ENCODE peak calls at places on chromosomes 11 and 22, in four cellular contexts. One of them, this sample, is unnamed.

GRCh38 chr11:96753997-96754396 is 364.2 kb downstream of the JRKL start:
- DNase-seq in IMR-90: no peak
- DNase-seq in H9: no peak
- DNase-seq in H1: no peak
- DNase-seq in this sample: no peak

GRCh38 chr22:40498454-40499186 is 128.2 kb downstream of the SGSM3 start:
- DNase-seq in IMR-90: peak; percentile 97
- DNase-seq in H9: no peak
- DNase-seq in H1: no peak
- DNase-seq in this sample: no peak

GRCh38 chr11:28123151-28123571 is 15.0 kb downstream of the METTL15 start:
- DNase-seq in IMR-90: peak; percentile 82
- DNase-seq in H9: no peak
- DNase-seq in H1: no peak
- DNase-seq in this sample: no peak

GRCh38 chr22:46738961-46739870 is 1.2 kb upstream of the CERK start:
- DNase-seq in IMR-90: peak; percentile 72
- DNase-seq in H9: peak; percentile 64
- DNase-seq in H1: peak; percentile 67
- DNase-seq in this sample: no peak

GRCh38 chr11:80096736-80097135 is 655.9 kb upstream of the TENM4 start:
- DNase-seq in IMR-90: peak; percentile 87
- DNase-seq in H9: no peak
- DNase-seq in H1: no peak
- DNase-seq in this sample: no peak

GRCh38 chr11:11011617-11012016 is 153.8 kb upstream of the ZBED5 start:
- DNase-seq in IMR-90: no peak
- DNase-seq in H9: no peak
- DNase-seq in H1: no peak
- DNase-seq in this sample: no peak

GRCh38 chr11:33723238-33723881 is 12.9 kb downstream of the CD59 start:
- DNase-seq in IMR-90: peak; percentile 96
- DNase-seq in H9: no peak
- DNase-seq in H1: no peak
- DNase-seq in this sample: no peak

GRCh38 chr11:119361056-119361787 is 14.7 kb upstream of the MFRP start:
- DNase-seq in IMR-90: peak; percentile 87
- DNase-seq in H9: peak; percentile 82
- DNase-seq in H1: no peak
- DNase-seq in this sample: peak; percentile 62

GRCh38 chr11:101128571-101129202 is 926 bp downstream of the PGR start:
- DNase-seq in IMR-90: no peak
- DNase-seq in H9: peak; percentile 43
- DNase-seq in H1: peak; percentile 76
- DNase-seq in this sample: peak; percentile 3

GRCh38 chr11:23041104-23041503 is 180.8 kb upstream of the CCDC179 start:
- DNase-seq in IMR-90: no peak
- DNase-seq in H9: no peak
- DNase-seq in H1: no peak
- DNase-seq in this sample: no peak

GRCh38 chr11:85685131-85685819 is 720 bp downstream of the CCDC89 start:
- DNase-seq in IMR-90: peak; percentile 68
- DNase-seq in H9: peak; percentile 32
- DNase-seq in H1: no peak
- DNase-seq in this sample: no peak

GRCh38 chr11:17762309-17762974 is 27.9 kb downstream of the KCNC1 start:
- DNase-seq in IMR-90: no peak
- DNase-seq in H9: no peak
- DNase-seq in H1: no peak
- DNase-seq in this sample: no peak

GRCh38 chr11:126195119-126195518 is 16.3 kb downstream of the RPUSD4 start:
- DNase-seq in IMR-90: no peak
- DNase-seq in H9: no peak
- DNase-seq in H1: no peak
- DNase-seq in this sample: no peak

GRCh38 chr11:7671347-7671746 is 2.0 kb downstream of the CYB5R2 start:
- DNase-seq in IMR-90: no peak
- DNase-seq in H9: no peak
- DNase-seq in H1: no peak
- DNase-seq in this sample: no peak

GRCh38 chr11:33701302-33701701 is 676 bp upstream of the C11orf91 start:
- DNase-seq in IMR-90: peak; percentile 51
- DNase-seq in H9: no peak
- DNase-seq in H1: no peak
- DNase-seq in this sample: no peak

GRCh38 chr22:31852691-31853370 is 91.5 kb upstream of the YWHAH start:
- DNase-seq in IMR-90: peak; percentile 21
- DNase-seq in H9: no peak
- DNase-seq in H1: no peak
- DNase-seq in this sample: no peak

GRCh38 chr11:111586305-111586915 is 15.8 kb upstream of the SIK2 start:
- DNase-seq in IMR-90: peak; percentile 66
- DNase-seq in H9: no peak
- DNase-seq in H1: no peak
- DNase-seq in this sample: no peak

GRCh38 chr22:41094036-41094435 is 1.6 kb downstream of the EP300 start:
- DNase-seq in IMR-90: peak; percentile 40
- DNase-seq in H9: no peak
- DNase-seq in H1: no peak
- DNase-seq in this sample: no peak

GRCh38 chr11:68583047-68583446 is 101.3 kb upstream of the GAL start:
- DNase-seq in IMR-90: peak; percentile 82
- DNase-seq in H9: no peak
- DNase-seq in H1: no peak
- DNase-seq in this sample: no peak

GRCh38 chr11:102138677-102139076 is 28.4 kb downstream of the YAP1 start:
- DNase-seq in IMR-90: peak; percentile 92
- DNase-seq in H9: no peak
- DNase-seq in H1: no peak
- DNase-seq in this sample: no peak

GRCh38 chr22:41687901-41688364 is 734 bp downstream of the SNU13 start:
- DNase-seq in IMR-90: peak; percentile 22
- DNase-seq in H9: no peak
- DNase-seq in H1: no peak
- DNase-seq in this sample: no peak

GRCh38 chr11:114284021-114284420 is 12.2 kb upstream of the NNMT start:
- DNase-seq in IMR-90: no peak
- DNase-seq in H9: no peak
- DNase-seq in H1: peak; percentile 26
- DNase-seq in this sample: no peak

GRCh38 chr11:125072210-125072960 is 9.3 kb downstream of the SLC37A2 start:
- DNase-seq in IMR-90: no peak
- DNase-seq in H9: no peak
- DNase-seq in H1: no peak
- DNase-seq in this sample: no peak

GRCh38 chr11:124402326-124402922 is 3.6 kb upstream of the OR8B3 start:
- DNase-seq in IMR-90: peak; percentile 86
- DNase-seq in H9: peak; percentile 64
- DNase-seq in H1: peak; percentile 64
- DNase-seq in this sample: peak; percentile 30

GRCh38 chr11:109435121-109435742 is 13.2 kb downstream of the C11orf87 start:
- DNase-seq in IMR-90: peak; percentile 62
- DNase-seq in H9: no peak
- DNase-seq in H1: no peak
- DNase-seq in this sample: no peak

GRCh38 chr22:28774378-28774777 is 1.9 kb downstream of the CCDC117 start:
- DNase-seq in IMR-90: no peak
- DNase-seq in H9: no peak
- DNase-seq in H1: no peak
- DNase-seq in this sample: no peak

GRCh38 chr11:120525285-120526085 is 13.9 kb downstream of the GRIK4 start:
- DNase-seq in IMR-90: no peak
- DNase-seq in H9: no peak
- DNase-seq in H1: no peak
- DNase-seq in this sample: no peak

GRCh38 chr11:33722579-33723234 is 13.5 kb downstream of the CD59 start:
- DNase-seq in IMR-90: peak; percentile 80
- DNase-seq in H9: no peak
- DNase-seq in H1: no peak
- DNase-seq in this sample: no peak

GRCh38 chr11:12673924-12674570 is at the start of gene TEAD1:
- DNase-seq in IMR-90: peak; percentile 95
- DNase-seq in H9: peak; percentile 95
- DNase-seq in H1: peak; percentile 100
- DNase-seq in this sample: peak; percentile 95
- H3K14ac ChIP-seq in IMR-90: peak within 1 kb of the TSS; percentile 99
- H3K14ac ChIP-seq in H9: peak within 1 kb of the TSS; percentile 94
- H3K14ac ChIP-seq in H1: no peak within 1 kb of the TSS
- H3K14ac ChIP-seq in this sample: peak within 1 kb of the TSS; percentile 49

DNA sequence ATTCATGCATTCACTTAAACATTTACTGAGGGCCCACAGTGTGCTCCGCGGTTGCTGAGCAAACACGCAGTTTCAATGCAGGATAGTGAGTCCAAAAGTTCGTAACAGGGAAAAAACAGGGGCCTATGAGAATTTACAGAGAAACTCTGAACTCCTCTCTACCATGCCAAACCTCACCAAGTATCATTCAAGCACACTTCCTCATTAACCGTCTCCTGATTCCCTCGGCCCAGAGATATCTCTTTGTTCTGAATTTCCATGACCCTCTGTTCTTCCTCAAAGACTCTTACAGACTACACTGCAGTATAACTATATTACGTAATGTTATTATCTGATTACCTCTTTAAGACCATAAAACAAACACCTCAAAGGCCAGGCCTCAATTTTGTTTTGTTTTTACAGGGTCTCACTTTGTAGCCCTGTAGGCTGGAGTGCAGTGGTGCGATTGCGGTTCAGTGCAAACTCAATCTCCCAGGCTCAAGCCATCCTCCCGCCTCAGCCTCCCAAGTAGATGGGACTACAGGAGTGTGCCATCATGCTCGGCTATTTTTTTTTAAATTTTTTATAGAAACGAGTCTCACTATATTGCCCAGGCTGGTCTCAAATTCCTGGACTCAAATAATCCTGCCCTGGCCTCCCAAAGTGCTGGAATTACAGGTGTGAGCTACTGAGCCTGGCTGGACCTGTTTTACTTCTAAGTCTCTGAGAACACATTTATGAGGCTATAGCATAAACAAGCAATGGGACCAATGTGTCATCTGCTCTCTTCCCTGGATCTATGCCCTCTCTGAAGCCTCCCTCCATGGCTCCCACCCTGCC is 3.6 kb downstream of the HPS4 start:
- DNase-seq in IMR-90: no peak
- DNase-seq in H9: no peak
- DNase-seq in H1: no peak
- DNase-seq in this sample: no peak
- H4K8ac ChIP-seq in IMR-90: no peak overlapping the region
- H4K8ac ChIP-seq in H9: no peak overlapping the region
- H4K8ac ChIP-seq in H1: no peak overlapping the region
- H4K8ac ChIP-seq in this sample: no peak overlapping the region

GRCh38 chr22:19622061-19622441 is 92.3 kb upstream of the SEPTIN5 start:
- DNase-seq in IMR-90: no peak
- DNase-seq in H9: no peak
- DNase-seq in H1: no peak
- DNase-seq in this sample: no peak

GRCh38 chr22:19619144-19620009 is 94.9 kb upstream of the SEPTIN5 start:
- DNase-seq in IMR-90: no peak
- DNase-seq in H9: no peak
- DNase-seq in H1: no peak
- DNase-seq in this sample: no peak

GRCh38 chr22:19621372-19622060 is 92.8 kb upstream of the SEPTIN5 start:
- DNase-seq in IMR-90: no peak
- DNase-seq in H9: no peak
- DNase-seq in H1: no peak
- DNase-seq in this sample: no peak

GRCh38 chr22:19625331-19626041 is 88.8 kb upstream of the SEPTIN5 start:
- DNase-seq in IMR-90: no peak
- DNase-seq in H9: no peak
- DNase-seq in H1: no peak
- DNase-seq in this sample: no peak

DNA sequence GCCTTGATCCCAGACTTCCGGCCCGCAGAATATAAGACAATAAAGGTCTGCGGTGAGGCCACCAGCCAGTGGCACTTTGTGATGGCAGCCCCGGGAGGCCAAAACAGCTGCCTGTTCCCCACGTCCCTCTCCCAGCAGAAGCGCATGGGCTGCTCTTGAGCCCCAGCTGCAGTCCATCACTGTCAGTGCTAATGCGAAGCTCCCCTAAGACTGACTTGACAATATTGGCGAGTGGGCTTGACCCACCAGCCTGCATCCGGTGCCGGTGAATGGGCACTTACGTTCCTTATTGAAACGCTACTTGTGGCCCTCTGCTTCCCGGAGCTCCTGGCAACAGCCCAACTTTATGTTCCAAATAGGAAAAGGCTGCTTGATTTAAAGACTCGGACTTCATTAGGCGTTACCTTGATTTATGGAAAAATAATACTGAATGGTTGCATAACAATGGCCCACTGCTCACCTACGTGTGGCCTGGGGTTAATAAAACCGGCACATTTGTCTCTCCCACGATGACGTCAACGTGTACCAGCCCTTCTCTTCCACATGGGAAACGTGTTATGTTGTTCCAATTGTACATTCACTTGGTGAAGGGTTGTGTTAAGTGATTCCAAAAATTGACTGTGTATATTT is 93.4 kb upstream of the SEPTIN5 start:
- DNase-seq in IMR-90: no peak
- DNase-seq in H9: no peak
- DNase-seq in H1: no peak
- DNase-seq in this sample: no peak
- H2AFZ ChIP-seq in IMR-90: no peak overlapping the region
- H2AFZ ChIP-seq in H9: no peak overlapping the region
- H2AFZ ChIP-seq in H1: no peak overlapping the region
- H2AFZ ChIP-seq in this sample: no peak overlapping the region

DNA sequence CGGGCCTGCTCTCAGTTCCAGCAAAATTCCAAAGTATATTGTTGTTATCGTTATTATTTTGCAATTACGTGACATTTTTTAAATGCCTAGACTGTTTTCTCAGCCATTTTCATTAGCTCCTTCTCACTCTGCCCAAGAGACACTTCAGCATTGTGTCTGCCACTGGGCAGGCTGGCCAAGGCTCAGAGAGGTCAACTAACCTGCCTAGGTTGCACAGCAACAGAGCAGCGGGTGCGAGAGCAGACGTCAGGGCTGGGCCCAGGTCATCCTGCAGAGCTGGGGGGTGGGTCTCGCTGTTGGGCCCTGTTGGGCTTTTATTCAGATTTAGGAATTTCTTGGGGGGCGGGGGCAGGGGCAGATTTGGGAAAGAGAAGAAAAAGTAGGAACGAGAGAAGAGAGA is 19.4 kb downstream of the CDKN1C start:
- DNase-seq in IMR-90: no peak
- DNase-seq in H9: no peak
- DNase-seq in H1: no peak
- DNase-seq in this sample: no peak
- H3K14ac ChIP-seq in IMR-90: no peak overlapping the region
- H3K14ac ChIP-seq in H9: no peak overlapping the region
- H3K14ac ChIP-seq in H1: no peak overlapping the region
- H3K14ac ChIP-seq in this sample: no peak overlapping the region

GRCh38 chr11:105229758-105230157 is 90.2 kb upstream of the CARD18 start:
- DNase-seq in IMR-90: peak; percentile 34
- DNase-seq in H9: no peak
- DNase-seq in H1: no peak
- DNase-seq in this sample: no peak
- H4K8ac ChIP-seq in IMR-90: peak overlapping the region; percentile 64
- H4K8ac ChIP-seq in H9: no peak overlapping the region
- H4K8ac ChIP-seq in H1: no peak overlapping the region
- H4K8ac ChIP-seq in this sample: no peak overlapping the region

This sample was measured in neuronal stem cell.